ENCODE peak calls at places on chromosomes 11 and 22, in seven cellular contexts. L is fibroblast of lung, A is astrocyte, C is AG04450, S is ovary, V is epithelial cell of esophagus, H is HL-60. T is an unnamed sample.

GRCh38 chr22:32839776-32840571 is 38.5 kb downstream of the TIMP3 start:
- DNase-seq in L (peak; percentile 91), A (peak; percentile 92), C (no peak), S (peak; percentile 73), V (no peak), H (no peak), T (no peak)

GRCh38 chr22:40819741-40820140 is 595 bp upstream of the SLC25A17 start:
- DNase-seq in L (peak; percentile 15), A (no peak), C (no peak), S (no peak), V (peak; percentile 33), H (peak; percentile 30), T (no peak)

GRCh38 chr11:2582958-2583604 is 116.7 kb downstream of the KCNQ1OT1 start:
- DNase-seq in L (no peak), A (no peak), C (no peak), S (peak; percentile 27), V (no peak), H (no peak), T (no peak)

GRCh38 chr11:69630009-69630870 is 10.7 kb upstream of the CCND1 start:
- DNase-seq in L (no peak), A (no peak), C (no peak), S (no peak), V (no peak), H (no peak), T (no peak)

GRCh38 chr11:75245356-75246005 is 4.9 kb downstream of the TPBGL start:
- DNase-seq in L (no peak), A (no peak), C (no peak), S (no peak), V (no peak), H (no peak), T (no peak)

GRCh38 chr11:132941024-132941646 is 591.2 kb downstream of the OPCML start:
- DNase-seq in L (peak; percentile 26), A (peak; percentile 13), C (peak; percentile 15), S (no peak), V (peak; percentile 35), H (peak; percentile 3), T (no peak)

GRCh38 chr11:83736689-83737088 is 450.5 kb upstream of the CCDC90B start:
- DNase-seq in L (no peak), A (no peak), C (no peak), S (no peak), V (no peak), H (no peak), T (no peak)

GRCh38 chr11:122108192-122108799 is 7.7 kb downstream of the BLID start:
- DNase-seq in L (no peak), A (no peak), C (no peak), S (no peak), V (peak; percentile 48), H (peak; percentile 58), T (peak; percentile 10)

GRCh38 chr22:40665312-40665711 is 14.0 kb upstream of the MCHR1 start:
- DNase-seq in L (peak; percentile 71), A (peak; percentile 65), C (no peak), S (peak; percentile 69), V (no peak), H (no peak), T (no peak)

GRCh38 chr11:80995523-80995922 is 1554.7 kb upstream of the TENM4 start:
- DNase-seq in L (no peak), A (no peak), C (no peak), S (no peak), V (no peak), H (no peak), T (no peak)

GRCh38 chr11:109173504-109173903 is 248.5 kb upstream of the C11orf87 start:
- DNase-seq in L (no peak), A (no peak), C (no peak), S (no peak), V (no peak), H (no peak), T (no peak)

GRCh38 chr11:128297111-128297651 is 290.2 kb downstream of the ETS1 start:
- DNase-seq in L (no peak), A (no peak), C (no peak), S (no peak), V (no peak), H (no peak), T (no peak)

GRCh38 chr11:57551941-57552340 is 14.5 kb downstream of the SMTNL1 start:
- DNase-seq in L (no peak), A (no peak), C (no peak), S (no peak), V (no peak), H (no peak), T (no peak)

GRCh38 chr22:32905400-32905799 is 103.9 kb downstream of the TIMP3 start:
- DNase-seq in L (peak; percentile 31), A (no peak), C (no peak), S (no peak), V (no peak), H (no peak), T (no peak)

GRCh38 chr11:11280826-11281225 is 72.2 kb downstream of the CSNK2A3 start:
- DNase-seq in L (no peak), A (no peak), C (no peak), S (no peak), V (no peak), H (no peak), T (no peak)
- H3K4me3 ChIP-seq in L (no peak overlapping the region), A (no peak overlapping the region), C (no peak overlapping the region), S (no peak overlapping the region), V (no peak overlapping the region), H (no peak overlapping the region), T (no peak overlapping the region)

DNA sequence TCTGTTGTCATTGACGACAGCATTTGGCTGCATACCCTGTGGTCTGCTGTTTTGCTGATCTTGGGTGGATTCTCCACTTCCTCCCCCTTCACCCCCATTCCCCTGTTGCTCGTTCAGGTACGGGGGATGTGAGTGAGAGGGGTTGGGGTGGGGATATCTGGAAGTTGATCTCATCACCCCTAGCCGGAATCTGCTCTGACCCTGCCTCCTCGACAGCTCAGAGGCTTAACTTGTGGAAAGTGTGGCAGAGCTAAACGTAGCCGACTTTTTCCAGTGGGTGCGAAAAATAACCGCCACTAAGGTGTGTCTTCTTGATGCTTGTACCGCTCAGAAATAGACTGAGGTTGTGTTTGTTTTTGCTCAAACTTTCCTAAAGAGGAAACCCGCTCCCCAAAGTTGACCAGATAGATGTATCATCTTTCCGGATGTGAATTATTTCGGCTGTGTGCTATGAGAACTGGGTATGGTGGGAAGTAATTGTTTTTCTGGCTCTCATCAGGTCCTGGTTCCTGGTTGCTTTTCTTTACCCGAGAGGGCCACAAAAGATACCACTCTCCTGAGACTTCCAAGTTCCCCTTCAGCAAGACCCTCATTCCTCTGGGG is 6.6 kb downstream of the ZBTB16 start:
- DNase-seq in L (no peak), A (no peak), C (no peak), S (no peak), V (no peak), H (no peak), T (no peak)
- H3K4me3 ChIP-seq in L (no peak overlapping the region), A (no peak overlapping the region), C (no peak overlapping the region), S (peak overlapping the region; percentile 99), V (no peak overlapping the region), H (no peak overlapping the region), T (no peak overlapping the region)

DNA sequence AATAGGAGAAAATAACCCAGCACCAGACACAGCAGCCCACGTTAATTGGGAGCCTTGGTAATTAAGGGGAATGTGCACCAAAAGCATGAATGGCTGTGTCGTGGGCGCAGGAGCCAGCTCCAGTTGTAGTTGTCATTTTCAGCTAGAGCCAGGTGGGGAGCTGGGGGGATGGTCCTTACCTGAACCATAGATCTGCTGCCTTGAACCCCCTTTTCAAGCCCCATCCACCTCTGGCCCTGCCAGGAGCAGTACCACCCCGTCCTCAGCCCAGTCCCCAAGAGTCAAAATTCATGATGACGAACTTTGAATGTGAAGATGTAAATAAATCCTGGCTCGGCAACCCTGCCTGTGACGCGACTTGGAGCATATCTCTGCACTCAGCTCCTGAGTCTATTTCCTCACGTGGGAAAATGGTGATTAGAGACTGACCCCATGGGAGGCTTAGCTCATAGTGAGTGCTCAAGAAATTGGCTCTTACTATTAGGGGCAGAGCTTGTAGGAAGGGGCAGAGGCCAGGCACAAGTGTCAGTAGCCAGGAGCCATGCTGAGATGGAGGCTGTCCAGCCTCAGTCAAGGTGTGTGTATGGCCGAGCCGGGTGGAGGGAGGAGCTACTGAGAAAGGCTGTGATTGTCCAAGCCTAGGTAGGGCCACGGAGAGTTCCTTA is 794 bp upstream of the FXYD6 start:
- DNase-seq in L (no peak), A (no peak), C (no peak), S (no peak), V (no peak), H (no peak), T (no peak)
- H3K4me3 ChIP-seq in L (no peak overlapping the region), A (peak overlapping the region; percentile 48), C (peak overlapping the region; percentile 59), S (peak overlapping the region; percentile 78), V (no peak overlapping the region), H (no peak overlapping the region), T (peak overlapping the region; percentile 80)

DNA sequence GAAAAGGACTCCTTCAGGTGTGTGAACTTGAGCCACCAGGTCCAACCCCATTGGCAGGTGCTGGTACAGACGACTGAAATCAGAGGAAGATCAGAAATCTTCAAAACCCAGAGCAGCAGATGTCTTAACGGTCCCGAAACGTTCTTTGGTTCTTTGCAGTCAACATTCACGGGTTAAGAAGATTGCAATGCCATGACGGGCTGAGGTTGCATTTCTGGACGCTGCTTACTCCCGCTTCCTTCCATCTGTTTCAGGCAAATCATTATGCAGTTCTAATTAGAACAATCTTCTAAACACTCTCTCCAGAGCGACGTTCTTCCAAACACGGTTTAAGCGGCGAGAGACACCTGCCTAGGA is 504 bp upstream of the LUZP2 start:
- DNase-seq in L (peak; percentile 24), A (peak; percentile 13), C (no peak), S (no peak), V (no peak), H (no peak), T (no peak)
- H3K4me3 ChIP-seq in L (peak overlapping the region; percentile 27), A (peak overlapping the region; percentile 74), C (peak overlapping the region; percentile 74), S (no peak overlapping the region), V (peak overlapping the region; percentile 16), H (no peak overlapping the region), T (peak overlapping the region; percentile 37)

GRCh38 chr11:46456269-46456668 is 64.7 kb upstream of the CHRM4 start:
- DNase-seq in L (no peak), A (no peak), C (no peak), S (no peak), V (no peak), H (no peak), T (no peak)

GRCh38 chr11:46455816-46456215 is 64.2 kb upstream of the CHRM4 start:
- DNase-seq in L (no peak), A (no peak), C (no peak), S (no peak), V (no peak), H (no peak), T (no peak)

GRCh38 chr11:46458491-46458890 is 66.9 kb upstream of the CHRM4 start:
- DNase-seq in L (no peak), A (no peak), C (no peak), S (no peak), V (no peak), H (no peak), T (no peak)

GRCh38 chr11:46457659-46458058 is 66.1 kb upstream of the CHRM4 start:
- DNase-seq in L (no peak), A (no peak), C (no peak), S (no peak), V (peak; percentile 70), H (no peak), T (no peak)

GRCh38 chr11:46456676-46457432 is 65.3 kb upstream of the CHRM4 start:
- DNase-seq in L (no peak), A (no peak), C (no peak), S (no peak), V (no peak), H (no peak), T (no peak)
- H3K4me3 ChIP-seq in L (no peak overlapping the region), A (no peak overlapping the region), C (no peak overlapping the region), S (no peak overlapping the region), V (no peak overlapping the region), H (no peak overlapping the region), T (no peak overlapping the region)

T was measured in SK-N-MC.